ENCODE peak calls at places on chromosomes 1 and 21, in eight cellular contexts. E is activated gamma-delta T cell; G is OCI-LY7; K is hypothalamus; O is neuronal stem cell; S is stimulated activated CD4-positive, alpha-beta T cell treated with anti-CD3 and anti-CD28 coated beads, Interleukin-1b, Interleukin-23, amount 100 ng/mL, for 1 hour; Y is tibial artery; M is activated CD8-positive, alpha-beta memory T cell treated with anti-CD3 and anti-CD28 coated beads for 48 hours. N is an unnamed sample.

GRCh38 chr21:46667735-46668380 is 32.4 kb downstream of the PRMT2 start:
- DNase-seq in M (no peak), Y (no peak), S (no peak), G (no peak), K (no peak), O (peak; percentile 35), E (no peak), N (peak; percentile 24)

GRCh38 chr1:100441651-100442050 is 89.3 kb downstream of the CDC14A start:
- DNase-seq in K (no peak), G (no peak), E (no peak), Y (no peak), O (no peak), M (no peak), S (no peak), N (peak; percentile 8)

GRCh38 chr1:96362623-96363022 is 359.0 kb upstream of the PTBP2 start:
- DNase-seq in O (no peak), G (no peak), Y (no peak), M (no peak), S (no peak), E (no peak), K (no peak), N (no peak)

GRCh38 chr1:153546796-153547559 is 1.4 kb upstream of the S100A4 start:
- DNase-seq in O (no peak), G (no peak), K (no peak), M (no peak), E (no peak), Y (peak; percentile 76), S (no peak), N (no peak)

GRCh38 chr1:48645883-48646282 is 130.8 kb downstream of the BEND5 start:
- DNase-seq in M (no peak), K (no peak), G (no peak), Y (no peak), E (no peak), S (no peak), O (no peak), N (no peak)

GRCh38 chr1:26349196-26349885 is 4.6 kb downstream of the CRYBG2 start:
- DNase-seq in M (no peak), O (no peak), K (no peak), G (no peak), Y (no peak), E (no peak), S (no peak), N (no peak)

GRCh38 chr1:155079487-155080249 is 1.0 kb downstream of the EFNA3 start:
- DNase-seq in S (no peak), K (no peak), O (no peak), Y (no peak), E (peak; percentile 22), M (no peak), G (no peak), N (peak; percentile 54)

GRCh38 chr1:162138107-162138506 is 68.6 kb downstream of the NOS1AP start:
- DNase-seq in K (no peak), E (no peak), S (no peak), M (no peak), G (no peak), O (no peak), Y (no peak), N (no peak)

GRCh38 chr1:76006234-76006633 is 68.3 kb upstream of the ST6GALNAC3 start:
- DNase-seq in K (no peak), M (no peak), G (no peak), Y (no peak), O (no peak), S (no peak), E (no peak), N (no peak)

GRCh38 chr1:24459551-24460266 is 42.9 kb upstream of the RCAN3 start:
- DNase-seq in S (no peak), K (no peak), Y (no peak), M (no peak), G (no peak), O (no peak), E (no peak), N (no peak)

GRCh38 chr1:187281085-187281484 is 452.3 kb downstream of the PLA2G4A start:
- DNase-seq in S (no peak), O (no peak), E (no peak), G (no peak), M (no peak), K (no peak), Y (no peak), N (no peak)

GRCh38 chr1:26690576-26691031 is 5.2 kb upstream of the ARID1A start:
- DNase-seq in E (no peak), K (no peak), O (no peak), G (no peak), S (no peak), M (no peak), Y (no peak), N (no peak)

GRCh38 chr1:232477728-232478127 is 152.2 kb downstream of the SIPA1L2 start:
- DNase-seq in M (no peak), O (peak; percentile 14), E (no peak), Y (no peak), G (no peak), K (no peak), S (no peak), N (no peak)

GRCh38 chr21:24894324-24894723 is 713.0 kb downstream of the MRPL39 start:
- DNase-seq in G (no peak), M (no peak), E (no peak), O (no peak), Y (no peak), K (no peak), S (no peak), N (no peak)

GRCh38 chr1:67052741-67053534 is 1.0 kb downstream of the SLC35D1 start:
- DNase-seq in Y (no peak), S (no peak), O (peak; percentile 15), E (no peak), M (no peak), K (no peak), G (peak; percentile 44), N (peak; percentile 21)

GRCh38 chr1:27601771-27602509 is 2.0 kb downstream of the AHDC1 start:
- DNase-seq in G (no peak), M (no peak), K (peak; percentile 81), Y (peak; percentile 92), S (no peak), O (no peak), E (no peak), N (no peak)

GRCh38 chr1:220528679-220529529 is 968 bp downstream of the MARK1 start:
- DNase-seq in O (peak; percentile 50), S (no peak), Y (no peak), K (no peak), G (no peak), E (no peak), M (no peak), N (no peak)

GRCh38 chr1:156858555-156858956 is 361 bp downstream of the INSRR start:
- DNase-seq in S (no peak), K (no peak), M (no peak), Y (no peak), E (no peak), O (no peak), G (no peak), N (no peak)

GRCh38 chr1:194295690-194296089 is 1109.3 kb upstream of the B3GALT2 start:
- DNase-seq in E (no peak), M (no peak), G (peak; percentile 83), Y (no peak), K (no peak), O (peak; percentile 35), S (no peak), N (peak; percentile 75)

GRCh38 chr1:28208818-28209441 is 23.9 kb downstream of the DNAJC8 start:
- DNase-seq in O (no peak), M (no peak), Y (no peak), K (no peak), E (no peak), S (peak; percentile 23), G (peak; percentile 82), N (peak; percentile 70)

GRCh38 chr21:20856926-20857325 is 141.3 kb upstream of the NCAM2 start:
- DNase-seq in Y (no peak), K (no peak), O (no peak), S (no peak), E (no peak), M (no peak), G (no peak), N (no peak)

GRCh38 chr1:26419494-26419893 is 8.9 kb downstream of the LIN28A start:
- DNase-seq in K (no peak), G (no peak), Y (no peak), S (no peak), M (no peak), O (no peak), E (no peak), N (no peak)

GRCh38 chr21:33127154-33127893 is 57.4 kb downstream of the OLIG1 start:
- DNase-seq in G (peak; percentile 65), E (no peak), Y (no peak), O (peak; percentile 78), M (peak; percentile 7), S (peak; percentile 38), K (peak; percentile 66), N (peak; percentile 83)

GRCh38 chr1:215250913-215251312 is 168.4 kb downstream of the KCNK2 start:
- DNase-seq in K (no peak), M (no peak), Y (no peak), O (no peak), S (no peak), G (no peak), E (no peak), N (no peak)

GRCh38 chr1:22107126-22107525 is 35.8 kb downstream of the WNT4 start:
- DNase-seq in Y (no peak), M (no peak), E (no peak), O (no peak), G (no peak), K (no peak), S (no peak), N (no peak)

GRCh38 chr1:67555487-67556296 is 125.5 kb upstream of the SERBP1 start:
- DNase-seq in G (no peak), Y (no peak), S (no peak), K (no peak), M (no peak), O (no peak), E (no peak), N (no peak)

GRCh38 chr1:108070662-108071061 is 105.7 kb upstream of the VAV3 start:
- DNase-seq in M (no peak), O (no peak), S (no peak), K (no peak), Y (no peak), E (no peak), G (no peak), N (peak; percentile 36)

GRCh38 chr1:17011439-17012307 is at the start of gene ATP13A2:
- DNase-seq in K (peak; percentile 77), M (peak; percentile 75), O (peak; percentile 78), E (peak; percentile 73), G (peak; percentile 92), S (peak; percentile 67), Y (peak; percentile 85), N (peak; percentile 96)

GRCh38 chr1:109361649-109362048 is 36.1 kb downstream of the SORT1 start:
- DNase-seq in S (no peak), K (no peak), E (no peak), G (no peak), O (no peak), Y (no peak), M (no peak), N (no peak)

GRCh38 chr1:150234647-150235435 is 1.1 kb downstream of the ANP32E start:
- DNase-seq in S (peak; percentile 81), M (peak; percentile 91), Y (peak; percentile 94), G (peak; percentile 81), O (peak; percentile 65), E (peak; percentile 81), K (peak; percentile 71), N (peak; percentile 90)

GRCh38 chr1:232648316-232648715 is 18.4 kb upstream of the SIPA1L2 start:
- DNase-seq in S (no peak), K (no peak), M (no peak), G (no peak), O (no peak), E (no peak), Y (no peak), N (no peak)

GRCh38 chr1:16153999-16154673 is 1.7 kb downstream of the EPHA2 start:
- DNase-seq in K (no peak), Y (no peak), M (no peak), E (no peak), O (no peak), S (no peak), G (no peak), N (no peak)

GRCh38 chr1:154955039-154955717 is 721 bp downstream of the PBXIP1 start:
- DNase-seq in G (peak; percentile 93), K (peak; percentile 78), M (no peak), E (no peak), S (no peak), Y (no peak), O (peak; percentile 84), N (peak; percentile 94)

GRCh38 chr1:78297828-78298227 is 192.9 kb upstream of the PTGFR start:
- DNase-seq in K (no peak), M (no peak), Y (no peak), O (no peak), S (no peak), E (no peak), G (no peak), N (no peak)

N was measured in RPMI8226.